ENCODE peak calls at places on chromosomes 1 and 21, in eight cellular contexts. B, Z, S, E, Q, J, V and U are unnamed samples.

GRCh38 chr1:109993885-109994284 is 9.3 kb downstream of the AHCYL1 start:
- DNase-seq in J (no peak), Q (no peak), B (no peak), V (no peak), E (no peak), Z (no peak), S (no peak), U (no peak)

GRCh38 chr1:214363386-214363785 is 82.4 kb downstream of the SMYD2 start:
- DNase-seq in S (no peak), V (no peak), E (no peak), B (no peak), Z (no peak), Q (no peak), J (no peak), U (no peak)

GRCh38 chr1:241639653-241640148 is 468 bp downstream of the CHML start:
- DNase-seq in S (peak), E (no peak), B (peak), J (no peak), V (no peak), Q (peak), Z (peak), U (peak)

GRCh38 chr1:59481915-59482505 is 185.1 kb downstream of the FGGY start:
- DNase-seq in E (no peak), B (no peak), Q (no peak), V (no peak), S (no peak), Z (no peak), J (peak), U (no peak)

GRCh38 chr21:33023574-33024277 is 2.0 kb upstream of the OLIG2 start:
- DNase-seq in J (no peak), S (no peak), Z (no peak), E (no peak), B (no peak), Q (no peak), V (no peak), U (no peak)

GRCh38 chr1:164380893-164381292 is 178.1 kb upstream of the PBX1 start:
- DNase-seq in S (no peak), Q (no peak), E (no peak), J (peak), B (no peak), Z (no peak), V (peak), U (no peak)

GRCh38 chr21:39867198-39867650 is at the start of gene PCP4:
- DNase-seq in V (peak), B (peak), E (no peak), S (no peak), Z (peak), Q (peak), J (peak), U (peak)

GRCh38 chr1:178961868-178962267 is 63.8 kb upstream of the FAM20B start:
- DNase-seq in S (no peak), V (no peak), B (no peak), Q (no peak), E (no peak), Z (no peak), J (no peak), U (no peak)

GRCh38 chr1:92797961-92798360 is 13.1 kb upstream of the EVI5 start:
- DNase-seq in J (no peak), B (no peak), E (peak), S (no peak), Z (no peak), Q (no peak), V (no peak), U (no peak)

GRCh38 chr21:24729568-24729967 is 877.7 kb downstream of the MRPL39 start:
- DNase-seq in E (no peak), V (no peak), Q (no peak), J (no peak), S (no peak), B (no peak), Z (no peak), U (no peak)

GRCh38 chr21:39004776-39005605 is 178.3 kb downstream of the PSMG1 start:
- DNase-seq in Q (peak), Z (no peak), S (no peak), V (no peak), J (peak), E (no peak), B (no peak), U (no peak)

GRCh38 chr1:153566414-153567371 is 1.0 kb upstream of the S100A2 start:
- DNase-seq in Z (peak), B (peak), E (peak), S (peak), V (peak), Q (peak), J (peak), U (peak)

GRCh38 chr1:87121732-87122163 is 206.9 kb upstream of the LMO4 start:
- DNase-seq in Z (no peak), J (no peak), V (no peak), E (no peak), B (no peak), S (no peak), Q (no peak), U (no peak)

GRCh38 chr1:226404063-226404903 is 3.6 kb downstream of the PARP1 start:
- DNase-seq in Q (no peak), V (no peak), J (peak), Z (no peak), E (no peak), S (no peak), B (no peak), U (no peak)

GRCh38 chr1:212238552-212238951 is 46.7 kb upstream of the PPP2R5A start:
- DNase-seq in J (no peak), V (no peak), Z (no peak), Q (no peak), S (no peak), E (no peak), B (no peak), U (no peak)

GRCh38 chr1:110538082-110538481 is 19.1 kb upstream of the KCNA10 start:
- DNase-seq in V (no peak), Z (no peak), J (no peak), E (no peak), S (no peak), B (no peak), Q (no peak), U (no peak)

GRCh38 chr1:184567016-184567415 is 180.2 kb downstream of the C1orf21 start:
- DNase-seq in S (no peak), V (no peak), J (peak), Q (no peak), Z (no peak), E (no peak), B (no peak), U (no peak)

GRCh38 chr1:220914283-220915116 is 35.3 kb downstream of the HLX start:
- DNase-seq in E (no peak), S (no peak), B (no peak), V (no peak), J (no peak), Z (no peak), Q (no peak), U (no peak)

GRCh38 chr1:171841931-171842723 is 829 bp downstream of the DNM3 start:
- DNase-seq in B (peak), E (no peak), S (peak), Q (no peak), Z (no peak), V (no peak), J (peak), U (no peak)